ENCODE peak calls at places on chromosomes 11 and 22, in five cellular contexts. One of them, this sample, is unnamed.

GRCh38 chr11:71165771-71166170 is 86.6 kb downstream of the SHANK2 start:
- DNase-seq in SHP77 treated with DMSO at 0.1 percent for 48 hours: no peak
- DNase-seq in HEK293T: no peak
- DNase-seq in HCEC 1CT: no peak
- DNase-seq in epithelial cell of esophagus: no peak
- DNase-seq in this sample: no peak

GRCh38 chr11:125076378-125076945 is 13.4 kb downstream of the SLC37A2 start:
- DNase-seq in SHP77 treated with DMSO at 0.1 percent for 48 hours: no peak
- DNase-seq in HEK293T: no peak
- DNase-seq in HCEC 1CT: no peak
- DNase-seq in epithelial cell of esophagus: no peak
- DNase-seq in this sample: no peak

GRCh38 chr22:25775501-25775900 is 33.5 kb downstream of the MYO18B start:
- DNase-seq in SHP77 treated with DMSO at 0.1 percent for 48 hours: no peak
- DNase-seq in HEK293T: no peak
- DNase-seq in HCEC 1CT: no peak
- DNase-seq in epithelial cell of esophagus: peak
- DNase-seq in this sample: no peak

GRCh38 chr11:58726594-58727414 is 4.9 kb downstream of the GLYAT start:
- DNase-seq in SHP77 treated with DMSO at 0.1 percent for 48 hours: no peak
- DNase-seq in HEK293T: no peak
- DNase-seq in HCEC 1CT: no peak
- DNase-seq in epithelial cell of esophagus: no peak
- DNase-seq in this sample: peak

GRCh38 chr11:46386674-46387073 is 4.9 kb downstream of the CHRM4 start:
- DNase-seq in SHP77 treated with DMSO at 0.1 percent for 48 hours: no peak
- DNase-seq in HEK293T: no peak
- DNase-seq in HCEC 1CT: peak
- DNase-seq in epithelial cell of esophagus: peak
- DNase-seq in this sample: no peak

GRCh38 chr11:113373306-113373705 is 14.3 kb upstream of the ANKK1 start:
- DNase-seq in SHP77 treated with DMSO at 0.1 percent for 48 hours: no peak
- DNase-seq in HEK293T: no peak
- DNase-seq in HCEC 1CT: peak
- DNase-seq in epithelial cell of esophagus: peak
- DNase-seq in this sample: no peak

GRCh38 chr22:45200230-45200629 is 36.5 kb downstream of the NUP50 start:
- DNase-seq in SHP77 treated with DMSO at 0.1 percent for 48 hours: no peak
- DNase-seq in HEK293T: no peak
- DNase-seq in HCEC 1CT: no peak
- DNase-seq in epithelial cell of esophagus: no peak
- DNase-seq in this sample: no peak

GRCh38 chr11:1567052-1567720 is 4.9 kb downstream of the DUSP8 start:
- DNase-seq in SHP77 treated with DMSO at 0.1 percent for 48 hours: no peak
- DNase-seq in HEK293T: no peak
- DNase-seq in HCEC 1CT: no peak
- DNase-seq in epithelial cell of esophagus: no peak
- DNase-seq in this sample: no peak

GRCh38 chr11:131760191-131760951 is 390.0 kb downstream of the NTM start:
- DNase-seq in SHP77 treated with DMSO at 0.1 percent for 48 hours: no peak
- DNase-seq in HEK293T: no peak
- DNase-seq in HCEC 1CT: peak
- DNase-seq in epithelial cell of esophagus: no peak
- DNase-seq in this sample: no peak

GRCh38 chr22:49016909-49017768 is 810.5 kb downstream of the BRD1 start:
- DNase-seq in SHP77 treated with DMSO at 0.1 percent for 48 hours: no peak
- DNase-seq in HEK293T: no peak
- DNase-seq in HCEC 1CT: no peak
- DNase-seq in epithelial cell of esophagus: no peak
- DNase-seq in this sample: no peak

GRCh38 chr11:28636033-28636432 is 527.8 kb downstream of the METTL15 start:
- DNase-seq in SHP77 treated with DMSO at 0.1 percent for 48 hours: no peak
- DNase-seq in HEK293T: no peak
- DNase-seq in HCEC 1CT: no peak
- DNase-seq in epithelial cell of esophagus: no peak
- DNase-seq in this sample: no peak

GRCh38 chr22:50059185-50059880 is 1.2 kb upstream of the TTLL8 start:
- DNase-seq in SHP77 treated with DMSO at 0.1 percent for 48 hours: no peak
- DNase-seq in HEK293T: peak
- DNase-seq in HCEC 1CT: peak
- DNase-seq in epithelial cell of esophagus: no peak
- DNase-seq in this sample: no peak

GRCh38 chr11:77705195-77705876 is 67.7 kb upstream of the CLNS1A start:
- DNase-seq in SHP77 treated with DMSO at 0.1 percent for 48 hours: no peak
- DNase-seq in HEK293T: no peak
- DNase-seq in HCEC 1CT: peak
- DNase-seq in epithelial cell of esophagus: peak
- DNase-seq in this sample: no peak

GRCh38 chr11:106410902-106411301 is 333.4 kb downstream of the AASDHPPT start:
- DNase-seq in SHP77 treated with DMSO at 0.1 percent for 48 hours: no peak
- DNase-seq in HEK293T: no peak
- DNase-seq in HCEC 1CT: no peak
- DNase-seq in epithelial cell of esophagus: no peak
- DNase-seq in this sample: no peak